ENCODE peak calls at places on chromosomes 2 and 18, in eight cellular contexts. F, T, X, R, B, M, W and G are unnamed samples.

GRCh38 chr18:13247506-13247905 is 28.9 kb downstream of the LDLRAD4 start:
- DNase-seq in F (no peak), T (no peak), X (no peak), R (no peak), B (no peak), M (no peak), W (no peak), G (no peak)

GRCh38 chr2:191835539-191836350 is 11.1 kb downstream of the CAVIN2 start:
- DNase-seq in F (no peak), T (no peak), X (no peak), R (no peak), B (no peak), M (no peak), W (no peak), G (no peak)

GRCh38 chr2:172270278-172271079 is 156.9 kb upstream of the ITGA6 start:
- DNase-seq in F (no peak), T (no peak), X (no peak), R (no peak), B (peak; percentile 82), M (no peak), W (no peak), G (peak; percentile 90)

GRCh38 chr2:3354986-3355385 is 22.6 kb downstream of the EIPR1 start:
- DNase-seq in F (no peak), T (peak; percentile 52), X (no peak), R (no peak), B (no peak), M (no peak), W (no peak), G (no peak)

GRCh38 chr2:234611209-234611608 is 114.3 kb upstream of the ARL4C start:
- DNase-seq in F (no peak), T (no peak), X (no peak), R (peak; percentile 6), B (no peak), M (peak; percentile 8), W (no peak), G (no peak)

GRCh38 chr2:179020156-179020750 is 29.7 kb downstream of the CCDC141 start:
- DNase-seq in F (no peak), T (no peak), X (no peak), R (no peak), B (peak; percentile 29), M (peak; percentile 51), W (peak; percentile 34), G (peak; percentile 63)

GRCh38 chr2:85767803-85768665 is 14.2 kb downstream of the ATOH8 start:
- DNase-seq in F (no peak), T (no peak), X (no peak), R (no peak), B (no peak), M (no peak), W (no peak), G (no peak)

GRCh38 chr2:152038451-152038958 is 60.3 kb downstream of the CACNB4 start:
- DNase-seq in F (no peak), T (no peak), X (no peak), R (no peak), B (no peak), M (no peak), W (no peak), G (no peak)

GRCh38 chr2:140128909-140129308 is 1348.7 kb upstream of the NXPH2 start:
- DNase-seq in F (no peak), T (no peak), X (no peak), R (no peak), B (no peak), M (no peak), W (no peak), G (no peak)

GRCh38 chr2:239307921-239308620 is 92.7 kb downstream of the HDAC4 start:
- DNase-seq in F (no peak), T (no peak), X (peak; percentile 23), R (no peak), B (no peak), M (no peak), W (no peak), G (no peak)

GRCh38 chr2:113141451-113141850 is 14.1 kb downstream of the IL1RN start:
- DNase-seq in F (no peak), T (no peak), X (no peak), R (no peak), B (no peak), M (no peak), W (no peak), G (no peak)

GRCh38 chr18:3321133-3321812 is 59.3 kb downstream of the MYL12B start:
- DNase-seq in F (no peak), T (peak; percentile 40), X (peak; percentile 64), R (peak; percentile 51), B (no peak), M (no peak), W (no peak), G (peak; percentile 20)

GRCh38 chr2:233152541-233152940 is 92.4 kb downstream of the INPP5D start:
- DNase-seq in F (no peak), T (peak; percentile 77), X (no peak), R (no peak), B (no peak), M (no peak), W (no peak), G (peak; percentile 39)

GRCh38 chr2:107621186-107621835 is 205.4 kb upstream of the RGPD4 start:
- DNase-seq in F (no peak), T (no peak), X (no peak), R (no peak), B (no peak), M (no peak), W (no peak), G (no peak)

GRCh38 chr2:13255485-13255884 is 538.7 kb downstream of the TRIB2 start:
- DNase-seq in F (no peak), T (no peak), X (no peak), R (no peak), B (no peak), M (no peak), W (no peak), G (no peak)

GRCh38 chr2:56448403-56448998 is 264.7 kb downstream of the CCDC85A start:
- DNase-seq in F (no peak), T (no peak), X (no peak), R (peak; percentile 5), B (no peak), M (no peak), W (no peak), G (no peak)

DNA sequence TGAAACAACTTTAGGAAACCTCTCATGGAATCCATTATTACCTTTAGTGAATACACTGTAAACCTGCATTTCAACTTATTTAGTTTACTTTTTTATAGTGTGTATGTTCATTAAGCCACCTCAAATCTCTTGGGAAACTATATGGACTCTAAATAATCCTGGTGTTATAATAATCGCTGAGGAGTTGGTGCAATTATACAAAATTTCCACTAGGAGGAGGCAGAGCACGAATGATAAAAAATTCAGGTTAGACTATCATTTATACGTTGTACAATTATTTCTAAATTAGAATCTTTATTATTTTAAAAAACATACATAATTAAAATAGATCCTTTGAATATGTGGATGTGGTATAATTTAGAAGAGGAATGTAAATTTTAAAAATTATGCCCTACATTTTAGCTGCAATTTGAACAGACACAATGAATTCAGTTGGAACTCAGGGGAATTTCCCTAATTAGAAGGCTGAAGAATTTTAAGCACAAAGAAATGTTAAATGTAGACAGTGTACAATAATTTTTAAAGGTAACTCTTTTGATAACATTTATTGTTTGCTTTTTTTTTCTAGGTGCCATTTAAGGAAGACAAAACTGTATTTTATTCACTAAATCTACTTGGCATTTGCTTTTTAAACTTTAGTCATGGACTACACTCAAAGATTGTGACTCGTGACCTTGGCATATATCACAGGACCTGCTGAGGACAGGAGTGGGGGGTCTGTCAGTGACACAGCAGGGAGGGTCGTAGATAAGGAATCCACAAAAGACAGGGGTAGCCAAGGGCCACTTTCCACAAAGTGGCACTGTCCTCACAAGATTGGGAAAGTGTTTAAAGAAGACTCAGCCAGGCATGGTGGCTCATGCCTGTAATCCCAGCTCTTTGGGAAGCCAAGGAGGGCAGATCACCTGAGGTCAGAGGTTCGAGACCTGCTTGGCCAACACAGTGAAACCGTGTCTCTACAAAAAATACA is 45.5 kb downstream of the RAB12 start:
- DNase-seq in F (no peak), T (no peak), X (no peak), R (peak; percentile 43), B (no peak), M (no peak), W (no peak), G (no peak)
- TF ChIP-seq CTCF in F (peak; percentile 74), T (peak; percentile 72), X (peak; percentile 57), R (peak; percentile 86), B (peak; percentile 4), M (peak; percentile 58), W (peak; percentile 81), G (peak; percentile 78)

GRCh38 chr18:24138884-24139616 is at the start of gene CABYR:
- DNase-seq in F (peak; percentile 42), T (peak; percentile 43), X (peak; percentile 74), R (peak; percentile 58), B (peak; percentile 65), M (no peak), W (peak; percentile 64), G (peak; percentile 55)
- TF ChIP-seq POLR2A in F (no peak), T (peak; percentile 10), X (peak; percentile 79), R (peak; percentile 98), B (peak; percentile 18), M (no peak), W (no peak), G (peak; percentile 53)

GRCh38 chr18:48708807-48709206 is 170.0 kb downstream of the CTIF start:
- DNase-seq in F (no peak), T (no peak), X (no peak), R (no peak), B (no peak), M (no peak), W (no peak), G (no peak)

GRCh38 chr18:48709371-48709770 is 170.5 kb downstream of the CTIF start:
- DNase-seq in F (no peak), T (no peak), X (no peak), R (no peak), B (no peak), M (no peak), W (no peak), G (no peak)

GRCh38 chr18:48714873-48715272 is 176.0 kb downstream of the CTIF start:
- DNase-seq in F (no peak), T (no peak), X (no peak), R (no peak), B (no peak), M (no peak), W (no peak), G (no peak)

GRCh38 chr18:48713302-48713701 is 174.5 kb downstream of the CTIF start:
- DNase-seq in F (peak; percentile 55), T (peak; percentile 30), X (peak; percentile 44), R (no peak), B (no peak), M (no peak), W (no peak), G (peak; percentile 35)

GRCh38 chr18:48711651-48712486 is 173.0 kb downstream of the CTIF start:
- DNase-seq in F (no peak), T (peak; percentile 30), X (no peak), R (peak; percentile 20), B (no peak), M (peak; percentile 21), W (peak; percentile 18), G (no peak)
- TF ChIP-seq CTCF in F (peak; percentile 48), T (no peak), X (no peak), R (no peak), B (no peak), M (peak; percentile 44), W (peak; percentile 49), G (no peak)

DNA sequence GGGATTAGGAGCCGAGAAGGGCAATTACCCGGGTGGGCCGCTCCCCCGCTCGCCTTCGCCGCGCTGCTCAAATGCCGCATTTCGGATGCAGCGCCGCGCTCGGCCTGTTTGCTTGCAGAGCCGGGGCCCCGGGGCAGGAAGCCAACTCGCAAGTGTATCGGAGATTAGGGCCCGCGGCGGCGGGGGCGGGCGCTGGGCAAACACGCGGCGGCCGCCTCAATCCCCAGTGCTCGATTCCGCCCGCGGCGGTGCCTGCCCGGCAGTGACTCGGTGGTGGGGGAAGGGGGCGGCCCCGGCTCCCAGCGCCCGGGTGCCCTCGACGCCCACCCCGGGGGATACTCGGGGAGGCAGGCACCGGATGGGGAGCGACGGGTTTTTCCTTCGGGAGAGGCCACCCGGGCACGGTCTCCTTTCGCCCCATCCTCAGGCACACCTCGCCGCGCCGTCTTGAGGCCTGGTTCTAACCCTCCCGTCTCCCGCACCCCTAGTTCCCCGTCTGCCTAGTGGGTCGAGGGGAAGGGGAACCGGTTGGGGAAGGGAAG is 26.6 kb upstream of the NOTO start:
- DNase-seq in F (peak; percentile 43), T (peak; percentile 89), X (peak; percentile 75), R (no peak), B (peak; percentile 93), M (no peak), W (peak; percentile 73), G (peak; percentile 95)
- TF ChIP-seq POLR2A in F (no peak), T (no peak), X (no peak), R (no peak), B (no peak), M (no peak), W (no peak), G (no peak)